ENCODE peak calls at places on chromosomes 16 and 17, in six cellular contexts. One of them, this sample, is unnamed.

GRCh38 chr17:2863204-2863603 is 67.0 kb downstream of the RAP1GAP2 start:
- DNase-seq in effector memory CD4-positive, alpha-beta T cell: no peak
- DNase-seq in colonic mucosa: no peak
- DNase-seq in OCI-LY7: no peak
- DNase-seq in pancreas: no peak
- DNase-seq in CD4-positive, CD25-positive, alpha-beta regulatory T cell: no peak
- DNase-seq in this sample: no peak

GRCh38 chr17:80990921-80991644 is 558 bp upstream of the CHMP6 start:
- DNase-seq in effector memory CD4-positive, alpha-beta T cell: no peak
- DNase-seq in colonic mucosa: peak
- DNase-seq in OCI-LY7: no peak
- DNase-seq in pancreas: no peak
- DNase-seq in CD4-positive, CD25-positive, alpha-beta regulatory T cell: no peak
- DNase-seq in this sample: no peak

GRCh38 chr17:20095366-20096080 is 86.4 kb downstream of the SPECC1 start:
- DNase-seq in effector memory CD4-positive, alpha-beta T cell: no peak
- DNase-seq in colonic mucosa: no peak
- DNase-seq in OCI-LY7: no peak
- DNase-seq in pancreas: peak
- DNase-seq in CD4-positive, CD25-positive, alpha-beta regulatory T cell: no peak
- DNase-seq in this sample: no peak

GRCh38 chr16:57694191-57694555 is 433 bp upstream of the DRC7 start:
- DNase-seq in effector memory CD4-positive, alpha-beta T cell: no peak
- DNase-seq in colonic mucosa: no peak
- DNase-seq in OCI-LY7: no peak
- DNase-seq in pancreas: peak
- DNase-seq in CD4-positive, CD25-positive, alpha-beta regulatory T cell: no peak
- DNase-seq in this sample: no peak

GRCh38 chr17:47096343-47096742 is 92.8 kb downstream of the CDC27 start:
- DNase-seq in effector memory CD4-positive, alpha-beta T cell: no peak
- DNase-seq in colonic mucosa: no peak
- DNase-seq in OCI-LY7: no peak
- DNase-seq in pancreas: no peak
- DNase-seq in CD4-positive, CD25-positive, alpha-beta regulatory T cell: no peak
- DNase-seq in this sample: no peak

GRCh38 chr17:76678330-76678729 is 32.4 kb downstream of the MXRA7 start:
- DNase-seq in effector memory CD4-positive, alpha-beta T cell: peak
- DNase-seq in colonic mucosa: peak
- DNase-seq in OCI-LY7: no peak
- DNase-seq in pancreas: no peak
- DNase-seq in CD4-positive, CD25-positive, alpha-beta regulatory T cell: peak
- DNase-seq in this sample: peak

GRCh38 chr16:23729503-23730424 is 16.7 kb upstream of the ERN2 start:
- DNase-seq in effector memory CD4-positive, alpha-beta T cell: no peak
- DNase-seq in colonic mucosa: peak
- DNase-seq in OCI-LY7: no peak
- DNase-seq in pancreas: no peak
- DNase-seq in CD4-positive, CD25-positive, alpha-beta regulatory T cell: no peak
- DNase-seq in this sample: no peak

GRCh38 chr17:65208753-65209152 is 71.6 kb downstream of the RGS9 start:
- DNase-seq in effector memory CD4-positive, alpha-beta T cell: no peak
- DNase-seq in colonic mucosa: no peak
- DNase-seq in OCI-LY7: no peak
- DNase-seq in pancreas: no peak
- DNase-seq in CD4-positive, CD25-positive, alpha-beta regulatory T cell: no peak
- DNase-seq in this sample: no peak

GRCh38 chr17:81059026-81059425 is 24.1 kb downstream of the BAIAP2 start:
- DNase-seq in effector memory CD4-positive, alpha-beta T cell: no peak
- DNase-seq in colonic mucosa: no peak
- DNase-seq in OCI-LY7: no peak
- DNase-seq in pancreas: no peak
- DNase-seq in CD4-positive, CD25-positive, alpha-beta regulatory T cell: no peak
- DNase-seq in this sample: no peak

GRCh38 chr16:83513006-83513755 is 294.6 kb upstream of the HSBP1 start:
- DNase-seq in effector memory CD4-positive, alpha-beta T cell: no peak
- DNase-seq in colonic mucosa: no peak
- DNase-seq in OCI-LY7: no peak
- DNase-seq in pancreas: no peak
- DNase-seq in CD4-positive, CD25-positive, alpha-beta regulatory T cell: no peak
- DNase-seq in this sample: no peak

GRCh38 chr17:53548252-53548651 is 274.5 kb upstream of the KIF2B start:
- DNase-seq in effector memory CD4-positive, alpha-beta T cell: no peak
- DNase-seq in colonic mucosa: no peak
- DNase-seq in OCI-LY7: no peak
- DNase-seq in pancreas: no peak
- DNase-seq in CD4-positive, CD25-positive, alpha-beta regulatory T cell: no peak
- DNase-seq in this sample: no peak

GRCh38 chr16:85717393-85718152 is 28.8 kb upstream of the GINS2 start:
- DNase-seq in effector memory CD4-positive, alpha-beta T cell: peak
- DNase-seq in colonic mucosa: peak
- DNase-seq in OCI-LY7: peak
- DNase-seq in pancreas: peak
- DNase-seq in CD4-positive, CD25-positive, alpha-beta regulatory T cell: peak
- DNase-seq in this sample: peak

GRCh38 chr16:10552998-10553491 is 27.4 kb downstream of the EMP2 start:
- DNase-seq in effector memory CD4-positive, alpha-beta T cell: peak
- DNase-seq in colonic mucosa: peak
- DNase-seq in OCI-LY7: peak
- DNase-seq in pancreas: no peak
- DNase-seq in CD4-positive, CD25-positive, alpha-beta regulatory T cell: peak
- DNase-seq in this sample: peak

GRCh38 chr17:30571921-30572320 is 94.7 kb downstream of the GOSR1 start:
- DNase-seq in effector memory CD4-positive, alpha-beta T cell: no peak
- DNase-seq in colonic mucosa: no peak
- DNase-seq in OCI-LY7: no peak
- DNase-seq in pancreas: no peak
- DNase-seq in CD4-positive, CD25-positive, alpha-beta regulatory T cell: no peak
- DNase-seq in this sample: no peak

GRCh38 chr16:2529061-2529931 is 1.9 kb downstream of the CEMP1 start:
- DNase-seq in effector memory CD4-positive, alpha-beta T cell: no peak
- DNase-seq in colonic mucosa: no peak
- DNase-seq in OCI-LY7: no peak
- DNase-seq in pancreas: peak
- DNase-seq in CD4-positive, CD25-positive, alpha-beta regulatory T cell: no peak
- DNase-seq in this sample: no peak

GRCh38 chr17:82227629-82228277 is 1.1 kb upstream of the SLC16A3 start:
- DNase-seq in effector memory CD4-positive, alpha-beta T cell: no peak
- DNase-seq in colonic mucosa: no peak
- DNase-seq in OCI-LY7: no peak
- DNase-seq in pancreas: no peak
- DNase-seq in CD4-positive, CD25-positive, alpha-beta regulatory T cell: no peak
- DNase-seq in this sample: no peak

GRCh38 chr17:82226170-82226808 is 2.6 kb upstream of the SLC16A3 start:
- DNase-seq in effector memory CD4-positive, alpha-beta T cell: no peak
- DNase-seq in colonic mucosa: no peak
- DNase-seq in OCI-LY7: no peak
- DNase-seq in pancreas: no peak
- DNase-seq in CD4-positive, CD25-positive, alpha-beta regulatory T cell: no peak
- DNase-seq in this sample: no peak

GRCh38 chr17:82225368-82226029 is 3.3 kb upstream of the SLC16A3 start:
- DNase-seq in effector memory CD4-positive, alpha-beta T cell: no peak
- DNase-seq in colonic mucosa: no peak
- DNase-seq in OCI-LY7: no peak
- DNase-seq in pancreas: no peak
- DNase-seq in CD4-positive, CD25-positive, alpha-beta regulatory T cell: no peak
- DNase-seq in this sample: no peak

GRCh38 chr17:82228278-82228841 is 482 bp upstream of the SLC16A3 start:
- DNase-seq in effector memory CD4-positive, alpha-beta T cell: peak
- DNase-seq in colonic mucosa: peak
- DNase-seq in OCI-LY7: peak
- DNase-seq in pancreas: no peak
- DNase-seq in CD4-positive, CD25-positive, alpha-beta regulatory T cell: peak
- DNase-seq in this sample: peak

GRCh38 chr17:82226809-82227628 is 1.8 kb upstream of the SLC16A3 start:
- DNase-seq in effector memory CD4-positive, alpha-beta T cell: no peak
- DNase-seq in colonic mucosa: no peak
- DNase-seq in OCI-LY7: no peak
- DNase-seq in pancreas: no peak
- DNase-seq in CD4-positive, CD25-positive, alpha-beta regulatory T cell: no peak
- DNase-seq in this sample: no peak
- H3K27ac ChIP-seq in effector memory CD4-positive, alpha-beta T cell: no peak
- H3K27ac ChIP-seq in colonic mucosa: peak
- H3K27ac ChIP-seq in OCI-LY7: no peak
- H3K27ac ChIP-seq in pancreas: no peak
- H3K27ac ChIP-seq in CD4-positive, CD25-positive, alpha-beta regulatory T cell: no peak
- H3K27ac ChIP-seq in this sample: peak

GRCh38 chr16:1146409-1146808 is 6.5 kb upstream of the CACNA1H start:
- DNase-seq in effector memory CD4-positive, alpha-beta T cell: no peak
- DNase-seq in colonic mucosa: no peak
- DNase-seq in OCI-LY7: peak
- DNase-seq in pancreas: no peak
- DNase-seq in CD4-positive, CD25-positive, alpha-beta regulatory T cell: no peak
- DNase-seq in this sample: no peak

GRCh38 chr16:1143761-1144450 is 9.0 kb upstream of the CACNA1H start:
- DNase-seq in effector memory CD4-positive, alpha-beta T cell: no peak
- DNase-seq in colonic mucosa: no peak
- DNase-seq in OCI-LY7: no peak
- DNase-seq in pancreas: no peak
- DNase-seq in CD4-positive, CD25-positive, alpha-beta regulatory T cell: no peak
- DNase-seq in this sample: no peak

GRCh38 chr16:1147027-1147426 is 5.9 kb upstream of the CACNA1H start:
- DNase-seq in effector memory CD4-positive, alpha-beta T cell: no peak
- DNase-seq in colonic mucosa: no peak
- DNase-seq in OCI-LY7: no peak
- DNase-seq in pancreas: no peak
- DNase-seq in CD4-positive, CD25-positive, alpha-beta regulatory T cell: no peak
- DNase-seq in this sample: no peak

GRCh38 chr16:1144476-1145382 is 8.2 kb upstream of the CACNA1H start:
- DNase-seq in effector memory CD4-positive, alpha-beta T cell: no peak
- DNase-seq in colonic mucosa: no peak
- DNase-seq in OCI-LY7: no peak
- DNase-seq in pancreas: no peak
- DNase-seq in CD4-positive, CD25-positive, alpha-beta regulatory T cell: no peak
- DNase-seq in this sample: no peak

DNA sequence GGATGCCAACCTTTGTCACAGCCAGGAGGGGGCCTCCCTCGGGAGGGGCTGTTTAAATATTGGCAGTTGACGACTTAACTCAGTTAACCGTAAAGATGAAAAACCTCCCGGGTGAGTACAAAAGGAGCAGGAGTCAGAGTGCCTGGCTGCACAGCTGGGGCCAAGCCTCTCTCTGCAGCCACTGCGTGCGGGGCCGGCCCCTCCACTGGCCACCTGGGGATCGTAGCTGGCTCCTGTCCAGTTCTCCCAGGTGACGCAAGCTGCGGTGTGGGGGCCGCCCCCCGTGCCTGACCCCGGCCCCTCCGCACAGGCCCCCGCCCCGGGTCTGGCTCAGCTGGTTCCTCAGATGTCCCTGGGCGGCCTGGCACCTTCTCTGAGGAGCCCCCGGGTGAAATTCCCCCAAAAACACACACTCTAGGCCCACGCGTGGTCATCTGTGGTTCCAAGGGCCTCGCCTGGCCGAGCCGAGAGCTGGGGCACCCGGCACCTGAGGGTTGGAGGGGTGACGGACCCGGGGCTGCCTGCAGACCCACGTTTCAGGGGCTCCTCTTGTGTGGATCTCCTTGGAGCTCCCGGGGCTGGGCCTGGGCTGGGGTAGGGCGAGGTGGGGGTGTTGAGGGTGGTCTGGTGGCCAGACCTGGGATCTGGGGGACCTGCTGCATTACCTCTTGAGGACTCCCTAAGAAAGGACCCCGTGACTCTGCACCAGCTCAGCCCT is 7.4 kb upstream of the CACNA1H start:
- DNase-seq in effector memory CD4-positive, alpha-beta T cell: no peak
- DNase-seq in colonic mucosa: no peak
- DNase-seq in OCI-LY7: no peak
- DNase-seq in pancreas: no peak
- DNase-seq in CD4-positive, CD25-positive, alpha-beta regulatory T cell: no peak
- DNase-seq in this sample: no peak
- H3K27ac ChIP-seq in effector memory CD4-positive, alpha-beta T cell: no peak
- H3K27ac ChIP-seq in colonic mucosa: no peak
- H3K27ac ChIP-seq in OCI-LY7: no peak
- H3K27ac ChIP-seq in pancreas: no peak
- H3K27ac ChIP-seq in CD4-positive, CD25-positive, alpha-beta regulatory T cell: no peak
- H3K27ac ChIP-seq in this sample: no peak

GRCh38 chr17:44555056-44555455 is 2.2 kb upstream of the FZD2 start:
- DNase-seq in effector memory CD4-positive, alpha-beta T cell: no peak
- DNase-seq in colonic mucosa: no peak
- DNase-seq in OCI-LY7: no peak
- DNase-seq in pancreas: no peak
- DNase-seq in CD4-positive, CD25-positive, alpha-beta regulatory T cell: no peak
- DNase-seq in this sample: no peak

GRCh38 chr17:44558349-44559287 is 1.3 kb downstream of the FZD2 start:
- DNase-seq in effector memory CD4-positive, alpha-beta T cell: no peak
- DNase-seq in colonic mucosa: no peak
- DNase-seq in OCI-LY7: no peak
- DNase-seq in pancreas: no peak
- DNase-seq in CD4-positive, CD25-positive, alpha-beta regulatory T cell: no peak
- DNase-seq in this sample: no peak

GRCh38 chr17:44556114-44556853 is 1.0 kb upstream of the FZD2 start:
- DNase-seq in effector memory CD4-positive, alpha-beta T cell: no peak
- DNase-seq in colonic mucosa: peak
- DNase-seq in OCI-LY7: peak
- DNase-seq in pancreas: peak
- DNase-seq in CD4-positive, CD25-positive, alpha-beta regulatory T cell: no peak
- DNase-seq in this sample: peak

GRCh38 chr17:44557653-44558285 is 485 bp downstream of the FZD2 start:
- DNase-seq in effector memory CD4-positive, alpha-beta T cell: no peak
- DNase-seq in colonic mucosa: no peak
- DNase-seq in OCI-LY7: no peak
- DNase-seq in pancreas: no peak
- DNase-seq in CD4-positive, CD25-positive, alpha-beta regulatory T cell: no peak
- DNase-seq in this sample: no peak

DNA sequence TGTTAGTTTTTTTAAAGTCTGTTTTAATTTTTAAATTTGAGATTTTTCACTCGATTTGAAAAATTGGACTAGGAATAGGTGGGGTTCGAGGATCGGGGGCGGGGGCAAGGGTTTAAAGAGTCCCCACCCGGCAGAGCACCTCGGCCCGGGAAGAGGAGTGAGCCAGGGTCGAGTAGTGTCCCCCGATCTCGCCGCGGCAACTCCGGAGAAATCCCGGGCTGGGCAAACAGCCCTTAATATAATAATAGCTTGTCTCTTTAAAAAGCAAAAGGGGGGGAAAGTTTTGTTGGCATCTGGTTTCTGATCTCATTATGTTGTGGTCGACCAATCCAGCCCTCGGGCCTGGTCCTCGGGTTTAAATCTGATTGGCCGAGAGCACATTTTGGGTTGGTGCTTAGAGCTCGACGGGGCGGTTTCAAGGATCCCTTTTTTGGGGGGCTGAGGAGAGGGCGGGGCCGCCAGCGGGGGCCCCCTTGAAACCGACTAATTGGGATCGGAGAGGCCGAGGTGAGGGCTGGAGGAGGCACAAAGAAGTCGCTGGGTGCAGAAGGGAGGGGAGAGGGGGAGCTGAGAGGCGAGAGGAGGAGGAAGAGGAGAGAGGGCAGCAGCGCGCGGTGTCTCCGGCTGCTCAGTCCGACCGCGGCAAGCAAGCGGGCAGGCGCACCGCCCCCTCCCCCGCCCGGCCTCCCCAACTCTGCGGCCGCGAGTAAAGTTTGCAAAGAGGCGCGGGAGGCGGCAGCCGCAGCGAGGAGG is at the start of gene FZD2:
- DNase-seq in effector memory CD4-positive, alpha-beta T cell: no peak
- DNase-seq in colonic mucosa: peak
- DNase-seq in OCI-LY7: peak
- DNase-seq in pancreas: peak
- DNase-seq in CD4-positive, CD25-positive, alpha-beta regulatory T cell: peak
- DNase-seq in this sample: peak
- H3K27ac ChIP-seq in effector memory CD4-positive, alpha-beta T cell: no peak
- H3K27ac ChIP-seq in colonic mucosa: peak
- H3K27ac ChIP-seq in OCI-LY7: peak
- H3K27ac ChIP-seq in pancreas: peak
- H3K27ac ChIP-seq in CD4-positive, CD25-positive, alpha-beta regulatory T cell: no peak
- H3K27ac ChIP-seq in this sample: peak

GRCh38 chr16:75343311-75343710 is 90.0 kb downstream of the CFDP1 start:
- DNase-seq in effector memory CD4-positive, alpha-beta T cell: no peak
- DNase-seq in colonic mucosa: no peak
- DNase-seq in OCI-LY7: no peak
- DNase-seq in pancreas: no peak
- DNase-seq in CD4-positive, CD25-positive, alpha-beta regulatory T cell: no peak
- DNase-seq in this sample: no peak
- H3K27ac ChIP-seq in effector memory CD4-positive, alpha-beta T cell: no peak
- H3K27ac ChIP-seq in colonic mucosa: no peak
- H3K27ac ChIP-seq in OCI-LY7: no peak
- H3K27ac ChIP-seq in pancreas: no peak
- H3K27ac ChIP-seq in CD4-positive, CD25-positive, alpha-beta regulatory T cell: no peak
- H3K27ac ChIP-seq in this sample: no peak

This sample was measured in CD8-positive, alpha-beta memory T cell.